ENCODE peak calls at places on chromosomes 5 and 9, in four cellular contexts. M, O, B and A are unnamed samples.
A peak's percentile ranks its signal among the peaks of the same experiment; 100 is the strongest.

GRCh38 chr9:134965421-134965820 is 47.7 kb upstream of the FCN1 start:
- DNase-seq in M (no peak), O (no peak), B (no peak), A (no peak)

GRCh38 chr9:7185612-7186011 is 427.8 kb downstream of the KDM4C start:
- DNase-seq in M (peak; percentile 95), O (peak; percentile 84), B (no peak), A (peak; percentile 85)

GRCh38 chr9:114271556-114272510 is 51.1 kb upstream of the ORM1 start:
- DNase-seq in M (peak; percentile 68), O (peak; percentile 72), B (no peak), A (peak; percentile 54)

GRCh38 chr5:90093931-90094485 is 315.5 kb downstream of the CETN3 start:
- DNase-seq in M (no peak), O (no peak), B (no peak), A (no peak)

GRCh38 chr5:2633992-2634391 is 117.5 kb downstream of the IRX2 start:
- DNase-seq in M (no peak), O (no peak), B (no peak), A (no peak)

GRCh38 chr5:3107118-3107517 is 355.6 kb upstream of the IRX2 start:
- DNase-seq in M (no peak), O (no peak), B (no peak), A (no peak)

GRCh38 chr5:159906957-159907356 is 9.3 kb upstream of the ADRA1B start:
- DNase-seq in M (peak; percentile 49), O (no peak), B (no peak), A (no peak)

GRCh38 chr5:65394078-65394477 is 87.6 kb downstream of the ADAMTS6 start:
- DNase-seq in M (peak; percentile 87), O (peak; percentile 90), B (no peak), A (peak; percentile 68)

GRCh38 chr9:78566948-78567675 is 270.2 kb downstream of the PSAT1 start:
- DNase-seq in M (peak; percentile 75), O (peak; percentile 77), B (no peak), A (peak; percentile 53)

GRCh38 chr5:31730139-31730538 is 91.2 kb downstream of the PDZD2 start:
- DNase-seq in M (no peak), O (no peak), B (no peak), A (no peak)

GRCh38 chr9:97602430-97602829 is 30.7 kb downstream of the TSTD2 start:
- DNase-seq in M (no peak), O (no peak), B (no peak), A (no peak)

GRCh38 chr5:61604076-61604475 is 272.0 kb downstream of the ZSWIM6 start:
- DNase-seq in M (no peak), O (no peak), B (no peak), A (no peak)

GRCh38 chr5:82465235-82465634 is 187.1 kb upstream of the RPS23 start:
- DNase-seq in M (peak; percentile 65), O (no peak), B (no peak), A (no peak)

GRCh38 chr9:134681061-134681661 is 39.6 kb downstream of the COL5A1 start:
- DNase-seq in M (peak; percentile 66), O (peak; percentile 44), B (no peak), A (no peak)

GRCh38 chr5:137822158-137822764 is 45.4 kb upstream of the MYOT start:
- DNase-seq in M (peak; percentile 36), O (peak; percentile 49), B (no peak), A (peak; percentile 27)

GRCh38 chr9:133786936-133787748 is 49.0 kb upstream of the SARDH start:
- DNase-seq in M (no peak), O (no peak), B (no peak), A (no peak)

GRCh38 chr9:120714846-120715231 is 569 bp upstream of the MEGF9 start:
- DNase-seq in M (no peak), O (no peak), B (no peak), A (no peak)

GRCh38 chr5:131272365-131273123 is 8.7 kb downstream of the CDC42SE2 start:
- DNase-seq in M (peak; percentile 36), O (no peak), B (no peak), A (no peak)

GRCh38 chr9:89444212-89444611 is 53.7 kb downstream of the SEMA4D start:
- DNase-seq in M (no peak), O (no peak), B (no peak), A (no peak)